ENCODE peak calls at places on chromosomes 4 and X, in five cellular contexts. Y, H, F, B and E are unnamed samples.

GRCh38 chr4:5893013-5893580 is at the start of gene CRMP1:
- DNase-seq in Y (no peak), H (peak), F (peak), B (no peak), E (peak)

GRCh38 chr4:54659213-54660144 is 1.7 kb downstream of the KIT start:
- DNase-seq in Y (no peak), H (peak), F (no peak), B (no peak), E (no peak)

GRCh38 chr4:72283357-72283756 is 251.6 kb downstream of the NPFFR2 start:
- DNase-seq in Y (no peak), H (no peak), F (no peak), B (no peak), E (no peak)

GRCh38 chr4:85869156-85869555 is 394.2 kb downstream of the ARHGAP24 start:
- DNase-seq in Y (no peak), H (no peak), F (no peak), B (no peak), E (no peak)

GRCh38 chr4:159764343-159764952 is 661.6 kb downstream of the RAPGEF2 start:
- DNase-seq in Y (peak), H (peak), F (peak), B (no peak), E (peak)

GRCh38 chrX:152299787-152300186 is 151.3 kb downstream of the GABRA3 start:
- DNase-seq in Y (no peak), H (no peak), F (no peak), B (no peak), E (no peak)

GRCh38 chr4:8185930-8186329 is 13.2 kb upstream of the SH3TC1 start:
- DNase-seq in Y (no peak), H (peak), F (peak), B (no peak), E (no peak)

GRCh38 chrX:4642114-4642513 is 928.7 kb upstream of the PRKX start:
- DNase-seq in Y (no peak), H (no peak), F (no peak), B (no peak), E (no peak)

GRCh38 chrX:22196151-22196550 is 76.6 kb upstream of the CBLL2 start:
- DNase-seq in Y (no peak), H (no peak), F (peak), B (no peak), E (peak)

GRCh38 chrX:155026727-155027508 is at the start of gene FUNDC2:
- DNase-seq in Y (peak), H (peak), F (peak), B (peak), E (peak)

GRCh38 chr4:8281519-8282133 is 12.1 kb downstream of the HTRA3 start:
- DNase-seq in Y (peak), H (no peak), F (peak), B (no peak), E (peak)

GRCh38 chr4:102819588-102820365 is 7.6 kb downstream of the UBE2D3 start:
- DNase-seq in Y (peak), H (no peak), F (no peak), B (no peak), E (no peak)

GRCh38 chrX:18652636-18653035 is 19.3 kb downstream of the RS1 start:
- DNase-seq in Y (no peak), H (peak), F (no peak), B (no peak), E (no peak)

GRCh38 chr4:130479674-130480073 is 1383.7 kb downstream of the C4orf33 start:
- DNase-seq in Y (no peak), H (no peak), F (no peak), B (no peak), E (no peak)

GRCh38 chr4:7531640-7531994 is 96.9 kb upstream of the PSAPL1 start:
- DNase-seq in Y (no peak), H (no peak), F (no peak), B (no peak), E (no peak)

GRCh38 chrX:41384041-41384705 is 50.2 kb downstream of the DDX3X start:
- DNase-seq in Y (peak), H (no peak), F (peak), B (peak), E (peak)

GRCh38 chr4:8069102-8069752 is 89.4 kb downstream of the ABLIM2 start:
- DNase-seq in Y (no peak), H (no peak), F (no peak), B (no peak), E (no peak)

GRCh38 chr4:87092389-87093141 is 127.9 kb downstream of the KLHL8 start:
- DNase-seq in Y (peak), H (peak), F (peak), B (no peak), E (peak)

GRCh38 chrX:10447577-10448214 is 172.7 kb downstream of the MID1 start:
- DNase-seq in Y (peak), H (no peak), F (peak), B (no peak), E (peak)

GRCh38 chr4:8817813-8818062 is 53.9 kb downstream of the HMX1 start:
- DNase-seq in Y (no peak), H (peak), F (no peak), B (no peak), E (no peak)

GRCh38 chrX:102723456-102723855 is 2.9 kb downstream of the GPRASP3 start:
- DNase-seq in Y (no peak), H (no peak), F (no peak), B (no peak), E (no peak)

GRCh38 chr4:120007171-120007894 is 59.3 kb downstream of the MAD2L1 start:
- DNase-seq in Y (peak), H (no peak), F (peak), B (no peak), E (peak)

GRCh38 chr4:38563703-38564490 is 100.1 kb upstream of the KLF3 start:
- DNase-seq in Y (peak), H (no peak), F (no peak), B (no peak), E (no peak)

GRCh38 chr4:80878218-80878617 is 152.3 kb upstream of the BMP3 start:
- DNase-seq in Y (peak), H (no peak), F (no peak), B (no peak), E (no peak)

GRCh38 chrX:42485621-42486020 is 292.3 kb downstream of the PPP1R2C start:
- DNase-seq in Y (peak), H (no peak), F (no peak), B (no peak), E (no peak)

GRCh38 chrX:54891573-54891972 is 29.1 kb upstream of the TRO start:
- DNase-seq in Y (peak), H (peak), F (peak), B (peak), E (peak)

GRCh38 chr4:9898596-9899345 is 117.3 kb downstream of the DRD5 start:
- DNase-seq in Y (no peak), H (peak), F (peak), B (no peak), E (no peak)

GRCh38 chr4:20249333-20249732 is 2.4 kb upstream of the SLIT2 start:
- DNase-seq in Y (peak), H (peak), F (peak), B (no peak), E (peak)

GRCh38 chr4:67122029-67122428 is 423.3 kb downstream of the CENPC start:
- DNase-seq in Y (no peak), H (no peak), F (no peak), B (no peak), E (no peak)

GRCh38 chr4:53633608-53634007 is 42.3 kb upstream of the LNX1 start:
- DNase-seq in Y (no peak), H (no peak), F (peak), B (no peak), E (peak)

GRCh38 chr4:173391691-173392090 is 7.2 kb downstream of the SCRG1 start:
- DNase-seq in Y (no peak), H (no peak), F (no peak), B (no peak), E (no peak)

GRCh38 chr4:98006060-98006459 is 137.2 kb downstream of the STPG2 start:
- DNase-seq in Y (no peak), H (no peak), F (no peak), B (no peak), E (no peak)

GRCh38 chr4:69568787-69569186 is 70.7 kb downstream of the UGT2A2 start:
- DNase-seq in Y (peak), H (no peak), F (no peak), B (no peak), E (no peak)

GRCh38 chr4:117357422-117357821 is 272.0 kb upstream of the TRAM1L1 start:
- DNase-seq in Y (no peak), H (no peak), F (no peak), B (no peak), E (no peak)

GRCh38 chr4:156596026-156596425 is 375.6 kb downstream of the PDGFC start:
- DNase-seq in Y (peak), H (no peak), F (peak), B (no peak), E (peak)

GRCh38 chr4:146477054-146477453 is 44.7 kb downstream of the SLC10A7 start:
- DNase-seq in Y (peak), H (no peak), F (no peak), B (no peak), E (no peak)

GRCh38 chr4:94532016-94532789 is 80.5 kb downstream of the PDLIM5 start:
- DNase-seq in Y (peak), H (no peak), F (no peak), B (no peak), E (no peak)

GRCh38 chrX:2761246-2761645 is 9.4 kb downstream of the XG start:
- DNase-seq in Y (no peak), H (no peak), F (no peak), B (no peak), E (no peak)

GRCh38 chrX:15160558-15160957 is 109.3 kb downstream of the ASB9 start:
- DNase-seq in Y (no peak), H (no peak), F (no peak), B (no peak), E (no peak)